ENCODE peak calls at places on chromosomes 5 and 9, in eight cellular contexts. T is activated CD4-positive, alpha-beta T cell treated with anti-CD3 and anti-CD28 coated beads, Interleukin-2, amount 50 U/mL, for 1 hour; X is type B pancreatic cell; Q is activated B cell treated with CpG ODN at 0.5 μM for 24 hours; N is AG08395; C is activated CD8-positive, alpha-beta T cell treated with anti-CD3 and anti-CD28 coated beads, Interleukin-2, amount 10 ng/mL, durations not matched to agents 7 days and 5 days; B is A172; H is bronchial epithelial cell. Y is an unnamed sample.

GRCh38 chr9:101739311-101739710 is 864 bp upstream of the GRIN3A start:
- DNase-seq in T (no peak), X (no peak), Q (no peak), N (no peak), C (no peak), B (no peak), H (no peak), Y (no peak)

GRCh38 chr9:111272571-111272970 is 57.5 kb downstream of the OR2K2 start:
- DNase-seq in T (no peak), X (no peak), Q (no peak), N (no peak), C (no peak), B (no peak), H (no peak), Y (no peak)

GRCh38 chr9:131095666-131096489 is 453 bp upstream of the AIF1L start:
- DNase-seq in T (peak), X (peak), Q (no peak), N (peak), C (peak), B (no peak), H (no peak), Y (no peak)

GRCh38 chr5:2740849-2741555 is 10.5 kb downstream of the IRX2 start:
- DNase-seq in T (no peak), X (peak), Q (no peak), N (no peak), C (no peak), B (no peak), H (no peak), Y (no peak)

GRCh38 chr5:65943771-65944170 is 17.4 kb downstream of the ERBIN start:
- DNase-seq in T (no peak), X (no peak), Q (no peak), N (no peak), C (no peak), B (no peak), H (no peak), Y (no peak)

GRCh38 chr5:179344301-179345178 is 721 bp downstream of the ADAMTS2 start:
- DNase-seq in T (no peak), X (no peak), Q (no peak), N (peak), C (no peak), B (no peak), H (no peak), Y (no peak)

GRCh38 chr5:9852686-9853085 is 222.5 kb upstream of the TAS2R1 start:
- DNase-seq in T (no peak), X (no peak), Q (no peak), N (no peak), C (no peak), B (no peak), H (no peak), Y (no peak)

GRCh38 chr5:24226492-24226891 is 418.3 kb downstream of the CDH10 start:
- DNase-seq in T (no peak), X (no peak), Q (no peak), N (no peak), C (no peak), B (peak), H (no peak), Y (no peak)

GRCh38 chr5:87127426-87127825 is 140.3 kb upstream of the RASA1 start:
- DNase-seq in T (no peak), X (no peak), Q (no peak), N (peak), C (no peak), B (peak), H (peak), Y (no peak)

GRCh38 chr9:115042781-115043509 is 75.0 kb downstream of the TNC start:
- DNase-seq in T (no peak), X (no peak), Q (no peak), N (peak), C (no peak), B (no peak), H (no peak), Y (no peak)

GRCh38 chr9:10613413-10613812 is 611 bp upstream of the PTPRD start:
- DNase-seq in T (no peak), X (no peak), Q (no peak), N (no peak), C (no peak), B (no peak), H (no peak), Y (no peak)